ENCODE peak calls at places on chromosomes 5 and 9, in four cellular contexts. E is nephron progenitor cell, G is RWPE1, U is GM12878. Q is an unnamed sample.

GRCh38 chr5:91146905-91147600 is 236.1 kb downstream of the ARRDC3 start:
- DNase-seq in U (no peak), G (no peak), E (no peak), Q (peak)

GRCh38 chr9:134343637-134344036 is 17.4 kb downstream of the RXRA start:
- DNase-seq in E (no peak), G (no peak), U (no peak), Q (no peak)

GRCh38 chr9:128735373-128735772 is 11.4 kb upstream of the ZDHHC12 start:
- DNase-seq in E (no peak), U (no peak), G (no peak), Q (no peak)

GRCh38 chr5:38695021-38695961 is 138.8 kb upstream of the LIFR start:
- DNase-seq in U (no peak), G (no peak), E (peak), Q (no peak)

GRCh38 chr5:13993926-13994325 is 49.4 kb upstream of the DNAH5 start:
- DNase-seq in U (no peak), G (no peak), E (no peak), Q (no peak)

GRCh38 chr5:117719413-117719812 is 1144.8 kb upstream of the SEMA6A start:
- DNase-seq in G (no peak), E (no peak), U (no peak), Q (no peak)

GRCh38 chr9:95023217-95024003 is 294.1 kb downstream of the FANCC start:
- DNase-seq in E (no peak), G (peak), U (no peak), Q (peak)

GRCh38 chr5:165209101-165209727 is 1703.8 kb downstream of the MAT2B start:
- DNase-seq in E (peak), U (no peak), G (peak), Q (peak)

GRCh38 chr9:95834281-95834907 is 41.1 kb upstream of the ERCC6L2 start:
- DNase-seq in G (no peak), U (no peak), E (no peak), Q (no peak)

GRCh38 chr9:75229605-75230332 is 141.5 kb downstream of the OSTF1 start:
- DNase-seq in U (no peak), E (no peak), G (peak), Q (peak)
- TF ChIP-seq CTCF in U (no peak), E (no peak), G (no peak), Q (no peak)

GRCh38 chr5:143108498-143109128 is 294.9 kb downstream of the NR3C1 start:
- DNase-seq in G (no peak), U (no peak), E (no peak), Q (no peak)
- TF ChIP-seq CTCF in G (no peak), U (no peak), E (no peak), Q (no peak)

GRCh38 chr5:35960328-35960727 is 21.9 kb upstream of the CAPSL start:
- DNase-seq in U (no peak), G (no peak), E (no peak), Q (no peak)

GRCh38 chr5:35963381-35963843 is 25.0 kb upstream of the CAPSL start:
- DNase-seq in G (no peak), U (no peak), E (peak), Q (peak)
- TF ChIP-seq CTCF in G (peak), U (peak), E (peak), Q (peak)

GRCh38 chr9:7366121-7366520 is 433.5 kb downstream of the DMAC1 start:
- DNase-seq in E (no peak), G (no peak), U (no peak), Q (no peak)
- TF ChIP-seq CTCF in E (no peak), G (no peak), U (no peak), Q (no peak)

GRCh38 chr5:22889714-22890113 is 36.6 kb upstream of the CDH12 start:
- DNase-seq in E (no peak), G (peak), U (no peak), Q (peak)
- TF ChIP-seq CTCF in E (no peak), G (peak), U (no peak), Q (peak)

GRCh38 chr9:136742640-136743391 is at the start of gene LCN10:
- DNase-seq in E (peak), U (no peak), G (no peak), Q (no peak)
- TF ChIP-seq CTCF in E (peak), U (no peak), G (peak), Q (peak)

GRCh38 chr5:88878976-88879375 is 4.0 kb downstream of the MEF2C start:
- DNase-seq in G (no peak), E (no peak), U (no peak), Q (peak)
- TF ChIP-seq CTCF in G (no peak), E (no peak), U (peak), Q (no peak)

Q was measured in MCF 10A.